ENCODE peak calls at places on chromosomes 12 and 14, in four cellular contexts. D is midbrain; S is stimulated activated CD4-positive, alpha-beta T cell treated with anti-CD3 and anti-CD28 coated beads, TNF-alpha, amount 100 ng/mL, for 4 hours; G is activated T-helper 1 cell treated with anti-CD3 and anti-CD28 coated beads, Interleukin-2, amount 50 U/mL, for 16 hours. L is an unnamed sample.

GRCh38 chr12:115213538-115213961 is 529.6 kb upstream of the TBX3 start:
- DNase-seq in D (no peak), S (no peak), G (no peak), L (no peak)

GRCh38 chr12:111314949-111315539 is 53.9 kb downstream of the PHETA1 start:
- DNase-seq in D (no peak), S (no peak), G (no peak), L (no peak)

GRCh38 chr12:112858776-112859175 is 48.0 kb upstream of the OAS1 start:
- DNase-seq in D (no peak), S (no peak), G (no peak), L (no peak)

GRCh38 chr12:93793007-93793406 is 115.8 kb downstream of the CRADD start:
- DNase-seq in D (no peak), S (no peak), G (no peak), L (no peak)

GRCh38 chr14:29558516-29558915 is 369.1 kb downstream of the PRKD1 start:
- DNase-seq in D (no peak), S (no peak), G (no peak), L (no peak)

GRCh38 chr12:68794653-68795253 is 13.2 kb upstream of the MDM2 start:
- DNase-seq in D (no peak), S (no peak), G (no peak), L (no peak)

GRCh38 chr12:3044141-3044630 is 33.0 kb upstream of the TSPAN9 start:
- DNase-seq in D (no peak), S (no peak), G (no peak), L (no peak)

GRCh38 chr12:69068431-69068830 is 135.5 kb upstream of the CPM start:
- DNase-seq in D (no peak), S (no peak), G (no peak), L (no peak)

GRCh38 chr14:78836777-78837176 is 666.6 kb downstream of the NRXN3 start:
- DNase-seq in D (peak), S (no peak), G (no peak), L (peak)

GRCh38 chr12:131009595-131010270 is 56.0 kb downstream of the ADGRD1 start:
- DNase-seq in D (no peak), S (no peak), G (no peak), L (no peak)

GRCh38 chr12:31874961-31875608 is 84.1 kb upstream of the RESF1 start:
- DNase-seq in D (no peak), S (peak), G (peak), L (no peak)

GRCh38 chr12:113239811-113240331 is 18.6 kb downstream of the TPCN1 start:
- DNase-seq in D (no peak), S (no peak), G (no peak), L (peak)

L was measured in G401.